ENCODE peak calls at places on chromosome 19, in eight cellular contexts. S is neuronal stem cell; J is astrocyte of the spinal cord; M is Daoy; W is nephron progenitor cell; R is stimulated activated naive CD8-positive, alpha-beta T cell treated with anti-CD3 and anti-CD28 coated beads, Interleukin-15, Interleukin-2, amounts not matched to agents 100 U/mL and 50 U/mL, for 24 hours; L is iris pigment epithelial cell; C is NCI-H1092 treated with DMSO at 0.1 percent for 48 hours. G is an unnamed sample.

GRCh38 chr19:18867199-18867598 is 28.8 kb downstream of the CERS1 start:
- DNase-seq in R (no peak), L (no peak), C (no peak), W (no peak), J (no peak), M (no peak), S (no peak), G (no peak)

GRCh38 chr19:14840206-14840605 is 5.2 kb upstream of the OR7A5 start:
- DNase-seq in C (no peak), S (no peak), R (no peak), M (no peak), W (no peak), L (peak), J (no peak), G (no peak)

GRCh38 chr19:56639217-56639616 is 3.7 kb upstream of the SMIM17 start:
- DNase-seq in R (no peak), C (no peak), W (peak), L (peak), S (peak), M (peak), J (peak), G (no peak)

GRCh38 chr19:35768082-35768421 is 7.3 kb upstream of the ARHGAP33 start:
- DNase-seq in R (no peak), S (no peak), C (no peak), J (no peak), W (no peak), L (no peak), M (no peak), G (no peak)

GRCh38 chr19:40703029-40703755 is 12.7 kb upstream of the NUMBL start:
- DNase-seq in S (no peak), W (no peak), L (no peak), C (no peak), M (no peak), R (no peak), J (no peak), G (no peak)

GRCh38 chr19:38712161-38712748 is 32.0 kb downstream of the CAPN12 start:
- DNase-seq in C (no peak), M (no peak), S (no peak), J (no peak), L (no peak), W (no peak), R (no peak), G (no peak)

GRCh38 chr19:6091771-6092291 is 18.5 kb downstream of the RFX2 start:
- DNase-seq in J (peak), S (no peak), W (no peak), C (no peak), L (peak), M (no peak), R (no peak), G (no peak)

GRCh38 chr19:54133312-54133956 is 4.1 kb upstream of the CNOT3 start:
- DNase-seq in J (no peak), W (peak), R (no peak), M (peak), L (no peak), C (peak), S (peak), G (peak)

GRCh38 chr19:10205636-10206035 is 10.9 kb upstream of the DNMT1 start:
- DNase-seq in S (no peak), M (no peak), W (no peak), R (no peak), J (no peak), C (no peak), L (no peak), G (no peak)

GRCh38 chr19:55117636-55118391 is at the start of gene PPP1R12C:
- DNase-seq in W (peak), M (peak), J (peak), S (peak), C (peak), R (peak), L (peak), G (peak)

GRCh38 chr19:4676955-4677731 is 7.0 kb upstream of the MYDGF start:
- DNase-seq in S (no peak), W (peak), R (peak), M (peak), J (peak), C (no peak), L (peak), G (peak)

GRCh38 chr19:44303976-44304568 is 753 bp downstream of the ZNF235 start:
- DNase-seq in S (peak), L (peak), R (no peak), C (peak), W (peak), M (peak), J (peak), G (peak)

GRCh38 chr19:14673088-14673487 is 1.6 kb downstream of the ADGRE3 start:
- DNase-seq in R (no peak), S (no peak), J (no peak), L (no peak), W (no peak), M (no peak), C (no peak), G (no peak)

GRCh38 chr19:30003862-30004261 is 61.8 kb downstream of the URI1 start:
- DNase-seq in R (no peak), L (peak), S (no peak), W (peak), J (no peak), M (no peak), C (no peak), G (no peak)

GRCh38 chr19:17775245-17775927 is 19.6 kb upstream of the B3GNT3 start:
- DNase-seq in C (no peak), R (peak), S (peak), J (no peak), M (peak), L (peak), W (peak), G (peak)

GRCh38 chr19:6963937-6964336 is 57.3 kb downstream of the MBD3L2B start:
- DNase-seq in M (no peak), W (no peak), R (peak), L (no peak), C (no peak), S (no peak), J (no peak), G (no peak)

GRCh38 chr19:677201-677600 is 1.0 kb downstream of the FSTL3 start:
- DNase-seq in S (no peak), L (peak), M (peak), W (no peak), R (no peak), C (no peak), J (peak), G (no peak)

GRCh38 chr19:41325640-41325946 is 15.6 kb downstream of the CCDC97 start:
- DNase-seq in R (no peak), W (no peak), M (no peak), J (no peak), L (no peak), S (no peak), C (no peak), G (no peak)

GRCh38 chr19:2434267-2434666 is 6.9 kb upstream of the TIMM13 start:
- DNase-seq in W (no peak), S (no peak), R (no peak), M (no peak), J (no peak), C (no peak), L (no peak), G (no peak)

GRCh38 chr19:18798384-18799352 is 7.6 kb upstream of the COMP start:
- DNase-seq in J (no peak), R (no peak), L (no peak), W (peak), M (no peak), C (no peak), S (no peak), G (no peak)

GRCh38 chr19:39738809-39739208 is 980 bp upstream of the CLC start:
- DNase-seq in R (no peak), W (no peak), S (no peak), J (no peak), C (no peak), L (no peak), M (no peak), G (no peak)

G was measured in ecto neural progenitor cell.